ENCODE peak calls at places on chromosomes 1 and 21, in four cellular contexts. V, K, Z and O are unnamed samples.

GRCh38 chr1:226635456-226635941 is 86.9 kb downstream of the STUM start:
- DNase-seq in K (no peak), V (no peak), Z (no peak), O (no peak)

GRCh38 chr21:42013901-42014300 is 3.7 kb upstream of the ZBTB21 start:
- DNase-seq in Z (no peak), V (no peak), K (no peak), O (no peak)

GRCh38 chr1:45640293-45640692 is 16.4 kb upstream of the CCDC17 start:
- DNase-seq in K (no peak), V (no peak), Z (no peak), O (peak)

GRCh38 chr1:19799877-19800804 is at the start of gene TMCO4:
- DNase-seq in V (no peak), K (peak), Z (no peak), O (peak)

GRCh38 chr1:164510435-164510834 is 48.5 kb upstream of the PBX1 start:
- DNase-seq in K (no peak), V (no peak), Z (no peak), O (no peak)

GRCh38 chr1:79151006-79151796 is 144.7 kb upstream of the ADGRL4 start:
- DNase-seq in K (no peak), V (no peak), Z (no peak), O (no peak)

GRCh38 chr1:168535536-168535935 is 8.3 kb downstream of the XCL2 start:
- DNase-seq in K (no peak), Z (no peak), V (no peak), O (no peak)

GRCh38 chr1:194289569-194290266 is 1103.3 kb upstream of the B3GALT2 start:
- DNase-seq in V (no peak), K (no peak), Z (peak), O (no peak)

GRCh38 chr1:67685558-67686271 is 714 bp downstream of the GADD45A start:
- DNase-seq in Z (no peak), K (peak), V (peak), O (no peak)

GRCh38 chr1:234579967-234580366 is 30.0 kb downstream of the IRF2BP2 start:
- DNase-seq in V (no peak), Z (no peak), K (no peak), O (no peak)

GRCh38 chr1:21293537-21294265 is 3.4 kb upstream of the ECE1 start:
- DNase-seq in K (no peak), V (no peak), Z (peak), O (no peak)

GRCh38 chr21:16307256-16307655 is 577.5 kb downstream of the USP25 start:
- DNase-seq in V (no peak), K (no peak), Z (no peak), O (no peak)

GRCh38 chr1:227299688-227300087 is 18.6 kb downstream of the CDC42BPA start:
- DNase-seq in V (no peak), Z (no peak), K (no peak), O (no peak)

GRCh38 chr1:8862528-8862927 is 16.0 kb downstream of the ENO1 start:
- DNase-seq in Z (no peak), V (peak), K (peak), O (no peak)

GRCh38 chr1:116571215-116571919 is 541 bp upstream of the CD58 start:
- DNase-seq in Z (no peak), K (peak), V (no peak), O (no peak)

GRCh38 chr1:240965581-240966091 is 353.7 kb upstream of the GREM2 start:
- DNase-seq in V (no peak), K (no peak), Z (no peak), O (no peak)

GRCh38 chr1:248406721-248407692 is 4.2 kb downstream of the OR2T1 start:
- DNase-seq in V (no peak), K (no peak), Z (peak), O (no peak)

GRCh38 chr1:170495006-170495405 is 37.0 kb upstream of the GORAB start:
- DNase-seq in K (no peak), Z (no peak), V (no peak), O (peak)

GRCh38 chr1:227576152-227576551 is 12.8 kb downstream of the ZNF678 start:
- DNase-seq in V (no peak), K (no peak), Z (no peak), O (no peak)

GRCh38 chr1:36872858-36873257 is 161.5 kb downstream of the GRIK3 start:
- DNase-seq in Z (no peak), K (no peak), V (no peak), O (no peak)

GRCh38 chr1:63557365-63557987 is 34.2 kb downstream of the EFCAB7 start:
- DNase-seq in K (peak), V (peak), Z (no peak), O (peak)

GRCh38 chr1:70504176-70504820 is 93.2 kb downstream of the CTH start:
- DNase-seq in K (peak), Z (peak), V (no peak), O (peak)

GRCh38 chr1:3890389-3891328 is 9.4 kb downstream of the C1orf174 start:
- DNase-seq in V (no peak), K (no peak), Z (no peak), O (no peak)

GRCh38 chr1:46343705-46344104 is 3.1 kb downstream of the NSUN4 start:
- DNase-seq in V (no peak), Z (no peak), K (no peak), O (no peak)

GRCh38 chr21:46150073-46150472 is 5.3 kb downstream of the FTCD start:
- DNase-seq in Z (no peak), V (no peak), K (no peak), O (no peak)

GRCh38 chr1:225426395-225427248 is 1.2 kb downstream of the LBR start:
- DNase-seq in Z (no peak), V (no peak), K (peak), O (no peak)

GRCh38 chr1:28056129-28056925 is 32.1 kb downstream of the EYA3 start:
- DNase-seq in K (no peak), Z (peak), V (no peak), O (no peak)

GRCh38 chr1:231590453-231591198 is 36.0 kb upstream of the DISC1 start:
- DNase-seq in Z (no peak), V (peak), K (peak), O (peak)

GRCh38 chr1:240352769-240353168 is 259.2 kb downstream of the GREM2 start:
- DNase-seq in K (no peak), Z (no peak), V (no peak), O (no peak)

GRCh38 chr21:30674312-30674711 is 31.6 kb downstream of the KRTAP20-3 start:
- DNase-seq in Z (no peak), V (no peak), K (no peak), O (no peak)

GRCh38 chr1:154479764-154480421 is 22.1 kb upstream of the TDRD10 start:
- DNase-seq in V (peak), K (peak), Z (peak), O (peak)

GRCh38 chr1:25223471-25223870 is 8.8 kb downstream of the SYF2 start:
- DNase-seq in Z (no peak), K (no peak), V (no peak), O (no peak)

GRCh38 chr21:21897275-21897883 is 899.2 kb downstream of the NCAM2 start:
- DNase-seq in K (no peak), V (no peak), Z (no peak), O (no peak)

GRCh38 chr1:1430114-1430982 is 5.1 kb upstream of the VWA1 start:
- DNase-seq in V (peak), Z (no peak), K (peak), O (peak)

GRCh38 chr21:42439284-42440186 is 35.8 kb downstream of the UBASH3A start:
- DNase-seq in V (no peak), Z (no peak), K (no peak), O (no peak)

GRCh38 chr1:236724521-236724920 is 38.2 kb downstream of the ACTN2 start:
- DNase-seq in V (no peak), Z (no peak), K (no peak), O (no peak)

GRCh38 chr1:40421694-40422384 is 28.4 kb upstream of the ZFP69B start:
- DNase-seq in Z (no peak), V (no peak), K (no peak), O (peak)

GRCh38 chr1:36735939-36736730 is 253.4 kb upstream of the CSF3R start:
- DNase-seq in V (no peak), K (no peak), Z (no peak), O (no peak)

GRCh38 chr21:32682696-32683474 is 44.9 kb downstream of the SYNJ1 start:
- DNase-seq in K (peak), V (no peak), Z (no peak), O (no peak)

GRCh38 chr1:29825941-29826415 is 589.7 kb downstream of the PTPRU start:
- DNase-seq in V (peak), K (no peak), Z (no peak), O (no peak)
- TF ChIP-seq TCF12 in V (no peak), K (no peak), Z (no peak), O (no peak)

DNA sequence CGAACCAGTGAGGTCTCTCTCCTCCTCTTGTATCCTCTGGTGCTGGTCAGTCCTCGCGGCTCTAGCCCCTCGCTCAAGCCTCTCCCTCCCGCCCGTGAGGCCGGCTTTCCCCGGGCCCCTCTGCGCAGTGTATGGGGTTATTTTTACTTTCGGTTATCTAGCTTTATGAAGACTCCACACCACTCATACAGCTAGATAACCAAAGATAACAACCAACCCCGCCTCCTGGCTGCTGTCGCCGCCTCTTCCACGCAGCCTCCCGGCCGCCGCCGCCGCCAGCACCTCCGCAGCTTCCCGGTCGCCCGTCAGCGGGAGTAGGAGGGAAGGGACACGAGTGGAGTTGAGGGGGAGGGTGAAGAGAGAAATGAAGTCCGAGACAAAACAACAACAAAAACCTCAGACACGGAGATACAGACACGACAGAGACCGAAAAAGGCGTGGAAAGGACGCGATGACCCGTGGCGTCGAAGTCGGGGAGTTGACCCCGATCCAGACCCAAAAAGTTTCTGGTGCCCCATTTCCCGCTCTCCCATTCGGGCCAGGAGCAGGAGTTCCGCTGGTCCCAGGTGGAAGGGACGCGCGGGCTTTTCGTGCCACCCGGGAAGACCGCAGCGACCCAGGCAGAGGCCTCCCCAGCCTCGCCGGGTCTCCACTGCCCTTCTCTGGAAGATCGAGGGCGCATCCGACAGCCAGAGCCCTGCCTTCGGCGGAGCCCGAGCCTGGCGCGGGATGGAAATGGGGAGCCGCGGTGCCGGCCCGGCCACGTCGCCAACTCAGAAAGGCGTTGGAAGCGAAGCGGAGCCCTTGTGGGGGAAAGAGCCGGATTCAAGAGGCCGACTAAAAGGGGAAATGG is 51.4 kb downstream of the RHBG start:
- DNase-seq in V (peak), K (peak), Z (no peak), O (no peak)
- TF ChIP-seq TCF12 in V (no peak), K (no peak), Z (no peak), O (no peak)

GRCh38 chr1:23149110-23149509 is 19.5 kb downstream of the LUZP1 start:
- DNase-seq in K (peak), V (no peak), Z (peak), O (peak)
- TF ChIP-seq TCF12 in K (peak), V (no peak), Z (no peak), O (no peak)

DNA sequence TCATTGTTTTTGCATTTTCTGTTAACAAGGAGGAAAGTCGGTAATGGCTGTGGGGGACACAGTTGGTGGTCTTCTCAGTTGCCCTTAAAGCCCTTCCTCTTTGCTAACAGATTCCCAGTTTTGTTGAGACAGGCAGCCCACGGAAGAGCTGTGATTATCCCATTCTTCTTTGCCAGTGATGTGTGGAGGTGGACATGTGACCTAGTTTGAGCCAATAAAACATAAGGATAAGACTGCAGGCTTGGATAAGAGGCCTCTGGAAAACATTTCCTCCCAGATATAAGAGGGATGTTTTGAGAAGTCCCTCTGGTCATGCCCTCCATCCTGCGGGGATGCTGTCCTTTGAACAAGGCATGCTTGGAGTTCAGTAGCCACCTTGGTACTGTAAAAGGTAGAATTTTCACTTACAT is 155.7 kb downstream of the TM2D1 start:
- DNase-seq in Z (no peak), K (peak), V (no peak), O (no peak)
- TF ChIP-seq TCF12 in Z (no peak), K (no peak), V (no peak), O (no peak)

DNA sequence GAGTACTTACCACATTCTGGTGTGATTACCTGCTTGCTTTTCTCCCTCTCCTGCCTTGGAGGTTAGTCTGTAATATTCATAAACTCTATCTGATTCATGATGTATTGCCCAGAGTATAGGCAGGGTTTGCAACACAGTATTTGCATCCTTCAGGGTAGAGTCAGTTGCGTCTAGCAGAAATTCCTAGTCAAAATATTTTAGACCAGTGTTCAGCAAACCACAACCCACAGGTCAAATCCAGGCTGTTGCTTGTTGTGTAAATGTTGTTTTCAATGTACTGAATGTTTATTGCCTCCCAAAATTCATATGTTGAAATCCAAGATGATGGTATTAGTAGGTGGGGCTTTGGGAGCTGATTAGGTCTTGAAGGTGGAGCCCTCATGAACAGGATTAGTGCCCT is 82.9 kb downstream of the NGF start:
- DNase-seq in K (no peak), V (no peak), Z (no peak), O (no peak)
- TF ChIP-seq TCF12 in K (no peak), V (no peak), Z (no peak), O (no peak)

GRCh38 chr1:204045430-204045829 is 27.5 kb upstream of the SOX13 start:
- DNase-seq in K (no peak), V (no peak), Z (no peak), O (no peak)
- TF ChIP-seq TCF12 in K (no peak), V (no peak), Z (no peak), O (no peak)